ENCODE peak calls at places on chromosome 4, in five cellular contexts. M, O, A, X and J are unnamed samples.

GRCh38 chr4:145195167-145195952 is 15.0 kb upstream of the OTUD4 start:
- DNase-seq in M (no peak), O (no peak), A (no peak), X (no peak), J (no peak)

GRCh38 chr4:62531731-62532130 is 1331.6 kb downstream of the ADGRL3 start:
- DNase-seq in M (no peak), O (no peak), A (no peak), X (no peak), J (no peak)

GRCh38 chr4:155495572-155496293 is 119.0 kb upstream of the MAP9 start:
- DNase-seq in M (no peak), O (no peak), A (no peak), X (no peak), J (no peak)

GRCh38 chr4:6513678-6514077 is 41.3 kb upstream of the PPP2R2C start:
- DNase-seq in M (no peak), O (no peak), A (no peak), X (no peak), J (no peak)

GRCh38 chr4:123409301-123409700 is 12.7 kb downstream of the SPRY1 start:
- DNase-seq in M (no peak), O (no peak), A (no peak), X (no peak), J (no peak)

GRCh38 chr4:123976285-123976684 is 579.7 kb downstream of the SPRY1 start:
- DNase-seq in M (peak), O (no peak), A (no peak), X (peak), J (no peak)

GRCh38 chr4:128635141-128635911 is 174.2 kb upstream of the JADE1 start:
- DNase-seq in M (no peak), O (no peak), A (peak), X (no peak), J (no peak)

GRCh38 chr4:77156912-77157858 is at the start of gene CCNG2:
- DNase-seq in M (peak), O (peak), A (peak), X (peak), J (no peak)

GRCh38 chr4:1466034-1466960 is 60.1 kb upstream of the NKX1-1 start:
- DNase-seq in M (no peak), O (no peak), A (no peak), X (no peak), J (no peak)

GRCh38 chr4:3293410-3294391 is 880 bp downstream of the RGS12 start:
- DNase-seq in M (peak), O (no peak), A (no peak), X (peak), J (no peak)